ENCODE peak calls at places on chromosomes 11 and 22, in ten cellular contexts. L is neural crest cell; E is ovary; D is hepatocyte; F is colonic mucosa; V is skeletal muscle cell; R is HTR-8/SVneo; Y is stimulated activated CD4-positive, alpha-beta T cell treated with anti-CD3 and anti-CD28 coated beads, Interleukin-1b, Interleukin-23, amount 100 ng/mL, for 1 hour; S is T-helper 2 cell; U is DMS79. J is an unnamed sample.

GRCh38 chr11:44893250-44894216 is 57.1 kb downstream of the TP53I11 start:
- DNase-seq in L (no peak), E (peak), D (no peak), F (peak), V (no peak), R (no peak), Y (no peak), S (no peak), U (no peak), J (no peak)

GRCh38 chr11:92141725-92142124 is 82.9 kb upstream of the FAT3 start:
- DNase-seq in L (no peak), E (no peak), D (no peak), F (no peak), V (no peak), R (no peak), Y (no peak), S (no peak), U (no peak), J (no peak)

GRCh38 chr11:83865636-83866461 is 579.7 kb upstream of the CCDC90B start:
- DNase-seq in L (no peak), E (no peak), D (no peak), F (no peak), V (peak), R (no peak), Y (no peak), S (no peak), U (no peak), J (no peak)

GRCh38 chr22:46077669-46078099 is 72.6 kb upstream of the PPARA start:
- DNase-seq in L (no peak), E (peak), D (no peak), F (no peak), V (no peak), R (no peak), Y (no peak), S (no peak), U (no peak), J (no peak)

GRCh38 chr11:61913699-61914395 is 3.5 kb downstream of the RAB3IL1 start:
- DNase-seq in L (no peak), E (peak), D (no peak), F (peak), V (no peak), R (no peak), Y (no peak), S (no peak), U (no peak), J (no peak)

GRCh38 chr11:96551136-96551535 is 161.3 kb downstream of the JRKL start:
- DNase-seq in L (no peak), E (no peak), D (no peak), F (no peak), V (no peak), R (no peak), Y (no peak), S (no peak), U (no peak), J (no peak)

GRCh38 chr11:118606157-118606843 is 1.1 kb upstream of the PHLDB1 start:
- DNase-seq in L (no peak), E (no peak), D (no peak), F (no peak), V (no peak), R (no peak), Y (no peak), S (no peak), U (no peak), J (no peak)

GRCh38 chr11:1511937-1512496 is 25.4 kb upstream of the MOB2 start:
- DNase-seq in L (no peak), E (no peak), D (no peak), F (no peak), V (no peak), R (no peak), Y (no peak), S (no peak), U (no peak), J (no peak)

GRCh38 chr11:72228844-72229231 is 4.3 kb downstream of the INPPL1 start:
- DNase-seq in L (no peak), E (no peak), D (peak), F (no peak), V (no peak), R (no peak), Y (no peak), S (no peak), U (no peak), J (no peak)

GRCh38 chr11:129298990-129299389 is 76.7 kb upstream of the BARX2 start:
- DNase-seq in L (no peak), E (no peak), D (no peak), F (no peak), V (no peak), R (no peak), Y (no peak), S (no peak), U (no peak), J (no peak)

GRCh38 chr11:63668396-63668795 is 2.8 kb downstream of the ATL3 start:
- DNase-seq in L (no peak), E (no peak), D (no peak), F (no peak), V (no peak), R (no peak), Y (no peak), S (no peak), U (no peak), J (no peak)

GRCh38 chr11:115406404-115406803 is 97.8 kb downstream of the CADM1 start:
- DNase-seq in L (no peak), E (no peak), D (no peak), F (no peak), V (no peak), R (no peak), Y (no peak), S (no peak), U (no peak), J (no peak)

GRCh38 chr11:14078941-14079522 is 116.5 kb downstream of the SPON1 start:
- DNase-seq in L (no peak), E (no peak), D (no peak), F (no peak), V (no peak), R (no peak), Y (no peak), S (no peak), U (no peak), J (no peak)

GRCh38 chr22:47206819-47207218 is 444.4 kb downstream of the TBC1D22A start:
- DNase-seq in L (no peak), E (no peak), D (no peak), F (no peak), V (no peak), R (no peak), Y (no peak), S (no peak), U (no peak), J (no peak)

GRCh38 chr11:133176748-133177147 is 355.6 kb downstream of the OPCML start:
- DNase-seq in L (no peak), E (no peak), D (no peak), F (no peak), V (no peak), R (no peak), Y (no peak), S (no peak), U (no peak), J (no peak)

GRCh38 chr11:125978778-125979378 is 33.0 kb downstream of the VSIG10L2 start:
- DNase-seq in L (no peak), E (no peak), D (no peak), F (no peak), V (no peak), R (no peak), Y (no peak), S (no peak), U (no peak), J (no peak)

GRCh38 chr11:115548878-115549528 is 44.8 kb upstream of the CADM1 start:
- DNase-seq in L (no peak), E (no peak), D (peak), F (peak), V (no peak), R (no peak), Y (no peak), S (no peak), U (no peak), J (no peak)

GRCh38 chr22:30160926-30161546 is 80.8 kb downstream of the HORMAD2 start:
- DNase-seq in L (no peak), E (no peak), D (no peak), F (no peak), V (no peak), R (no peak), Y (no peak), S (no peak), U (no peak), J (no peak)

GRCh38 chr11:88363566-88364169 is 26.1 kb upstream of the CTSC start:
- DNase-seq in L (no peak), E (no peak), D (no peak), F (no peak), V (no peak), R (no peak), Y (no peak), S (no peak), U (no peak), J (no peak)

GRCh38 chr22:30433773-30434172 is 8.2 kb downstream of the MTFP1 start:
- DNase-seq in L (no peak), E (no peak), D (no peak), F (no peak), V (no peak), R (no peak), Y (no peak), S (no peak), U (no peak), J (no peak)

GRCh38 chr11:76327756-76328388 is 53.1 kb downstream of the THAP12 start:
- DNase-seq in L (no peak), E (peak), D (no peak), F (no peak), V (no peak), R (no peak), Y (no peak), S (no peak), U (no peak), J (no peak)

GRCh38 chr22:39266398-39267030 is 21.7 kb upstream of the PDGFB start:
- DNase-seq in L (no peak), E (no peak), D (no peak), F (no peak), V (peak), R (no peak), Y (no peak), S (no peak), U (no peak), J (no peak)

GRCh38 chr22:23180301-23180892 is at the start of gene BCR:
- DNase-seq in L (peak), E (peak), D (peak), F (peak), V (peak), R (peak), Y (peak), S (peak), U (no peak), J (no peak)

GRCh38 chr11:1797391-1798125 is 33.8 kb upstream of the CTSD start:
- DNase-seq in L (no peak), E (no peak), D (no peak), F (no peak), V (no peak), R (no peak), Y (no peak), S (no peak), U (no peak), J (no peak)

GRCh38 chr11:45267660-45268340 is 18.3 kb downstream of the SYT13 start:
- DNase-seq in L (no peak), E (no peak), D (no peak), F (no peak), V (no peak), R (no peak), Y (no peak), S (no peak), U (no peak), J (no peak)

GRCh38 chr11:82003671-82004148 is 730.0 kb downstream of the FAM181B start:
- DNase-seq in L (no peak), E (no peak), D (peak), F (no peak), V (peak), R (no peak), Y (no peak), S (no peak), U (no peak), J (no peak)

GRCh38 chr11:104705475-104706195 is 192.6 kb downstream of the CASP12 start:
- DNase-seq in L (no peak), E (no peak), D (peak), F (peak), V (no peak), R (no peak), Y (peak), S (peak), U (no peak), J (no peak)